ENCODE peak calls at places on chromosomes 5 and 9, in six cellular contexts. One of them, this sample, is unnamed. For H3K4me1, the result is how much of the 10 kb centered on the place peaks cover.

GRCh38 chr9:99905833-99906402 is 536 bp upstream of the STX17 start:
- DNase-seq in H1: no peak
- DNase-seq in K562: no peak
- DNase-seq in HCT116: no peak
- DNase-seq in stomach: peak
- DNase-seq in colonic mucosa: peak
- DNase-seq in this sample: no peak

GRCh38 chr9:35675732-35676392 is 2.1 kb downstream of the CA9 start:
- DNase-seq in H1: no peak
- DNase-seq in K562: no peak
- DNase-seq in HCT116: no peak
- DNase-seq in stomach: peak
- DNase-seq in colonic mucosa: peak
- DNase-seq in this sample: peak

GRCh38 chr5:102893942-102894341 is 138.8 kb downstream of the PAM start:
- DNase-seq in H1: no peak
- DNase-seq in K562: no peak
- DNase-seq in HCT116: no peak
- DNase-seq in stomach: no peak
- DNase-seq in colonic mucosa: no peak
- DNase-seq in this sample: no peak

GRCh38 chr9:70668751-70669150 is 254.3 kb upstream of the KLF9 start:
- DNase-seq in H1: no peak
- DNase-seq in K562: no peak
- DNase-seq in HCT116: no peak
- DNase-seq in stomach: no peak
- DNase-seq in colonic mucosa: no peak
- DNase-seq in this sample: no peak

GRCh38 chr9:70435948-70436347 is 21.5 kb upstream of the KLF9 start:
- DNase-seq in H1: no peak
- DNase-seq in K562: no peak
- DNase-seq in HCT116: no peak
- DNase-seq in stomach: no peak
- DNase-seq in colonic mucosa: no peak
- DNase-seq in this sample: no peak

GRCh38 chr5:124315746-124316415 is 430.6 kb downstream of the ZNF608 start:
- DNase-seq in H1: no peak
- DNase-seq in K562: no peak
- DNase-seq in HCT116: no peak
- DNase-seq in stomach: no peak
- DNase-seq in colonic mucosa: no peak
- DNase-seq in this sample: no peak

GRCh38 chr9:104686081-104686480 is 8.2 kb upstream of the OR13D1 start:
- DNase-seq in H1: no peak
- DNase-seq in K562: no peak
- DNase-seq in HCT116: no peak
- DNase-seq in stomach: no peak
- DNase-seq in colonic mucosa: no peak
- DNase-seq in this sample: no peak

GRCh38 chr5:51345106-51345505 is 38.1 kb upstream of the ISL1 start:
- DNase-seq in H1: no peak
- DNase-seq in K562: no peak
- DNase-seq in HCT116: peak
- DNase-seq in stomach: no peak
- DNase-seq in colonic mucosa: no peak
- DNase-seq in this sample: no peak

GRCh38 chr5:98999631-99000030 is 70.8 kb upstream of the CHD1 start:
- DNase-seq in H1: no peak
- DNase-seq in K562: no peak
- DNase-seq in HCT116: no peak
- DNase-seq in stomach: no peak
- DNase-seq in colonic mucosa: no peak
- DNase-seq in this sample: no peak

GRCh38 chr9:18297532-18297872 is 176.5 kb upstream of the ADAMTSL1 start:
- DNase-seq in H1: peak
- DNase-seq in K562: no peak
- DNase-seq in HCT116: no peak
- DNase-seq in stomach: no peak
- DNase-seq in colonic mucosa: no peak
- DNase-seq in this sample: peak

GRCh38 chr5:176540956-176541337 is 3.7 kb upstream of the RNF44 start:
- DNase-seq in H1: no peak
- DNase-seq in K562: no peak
- DNase-seq in HCT116: no peak
- DNase-seq in stomach: no peak
- DNase-seq in colonic mucosa: no peak
- DNase-seq in this sample: no peak

GRCh38 chr9:116340270-116340669 is 186.7 kb downstream of the PAPPA start:
- DNase-seq in H1: no peak
- DNase-seq in K562: no peak
- DNase-seq in HCT116: no peak
- DNase-seq in stomach: no peak
- DNase-seq in colonic mucosa: no peak
- DNase-seq in this sample: no peak

GRCh38 chr5:139662617-139663016 is 14.5 kb downstream of the CXXC5 start:
- DNase-seq in H1: no peak
- DNase-seq in K562: no peak
- DNase-seq in HCT116: no peak
- DNase-seq in stomach: no peak
- DNase-seq in colonic mucosa: no peak
- DNase-seq in this sample: no peak
- H3K4me1 ChIP-seq in H1: under half
- H3K4me1 ChIP-seq in K562: half or more
- H3K4me1 ChIP-seq in HCT116: half or more
- H3K4me1 ChIP-seq in stomach: half or more
- H3K4me1 ChIP-seq in colonic mucosa: under half
- H3K4me1 ChIP-seq in this sample: under half

GRCh38 chr5:178304761-178305645 is 72.4 kb upstream of the PHYKPL start:
- DNase-seq in H1: no peak
- DNase-seq in K562: no peak
- DNase-seq in HCT116: no peak
- DNase-seq in stomach: no peak
- DNase-seq in colonic mucosa: no peak
- DNase-seq in this sample: no peak
- H3K4me1 ChIP-seq in H1: under half
- H3K4me1 ChIP-seq in K562: under half
- H3K4me1 ChIP-seq in HCT116: under half
- H3K4me1 ChIP-seq in stomach: under half
- H3K4me1 ChIP-seq in colonic mucosa: under half
- H3K4me1 ChIP-seq in this sample: under half

DNA sequence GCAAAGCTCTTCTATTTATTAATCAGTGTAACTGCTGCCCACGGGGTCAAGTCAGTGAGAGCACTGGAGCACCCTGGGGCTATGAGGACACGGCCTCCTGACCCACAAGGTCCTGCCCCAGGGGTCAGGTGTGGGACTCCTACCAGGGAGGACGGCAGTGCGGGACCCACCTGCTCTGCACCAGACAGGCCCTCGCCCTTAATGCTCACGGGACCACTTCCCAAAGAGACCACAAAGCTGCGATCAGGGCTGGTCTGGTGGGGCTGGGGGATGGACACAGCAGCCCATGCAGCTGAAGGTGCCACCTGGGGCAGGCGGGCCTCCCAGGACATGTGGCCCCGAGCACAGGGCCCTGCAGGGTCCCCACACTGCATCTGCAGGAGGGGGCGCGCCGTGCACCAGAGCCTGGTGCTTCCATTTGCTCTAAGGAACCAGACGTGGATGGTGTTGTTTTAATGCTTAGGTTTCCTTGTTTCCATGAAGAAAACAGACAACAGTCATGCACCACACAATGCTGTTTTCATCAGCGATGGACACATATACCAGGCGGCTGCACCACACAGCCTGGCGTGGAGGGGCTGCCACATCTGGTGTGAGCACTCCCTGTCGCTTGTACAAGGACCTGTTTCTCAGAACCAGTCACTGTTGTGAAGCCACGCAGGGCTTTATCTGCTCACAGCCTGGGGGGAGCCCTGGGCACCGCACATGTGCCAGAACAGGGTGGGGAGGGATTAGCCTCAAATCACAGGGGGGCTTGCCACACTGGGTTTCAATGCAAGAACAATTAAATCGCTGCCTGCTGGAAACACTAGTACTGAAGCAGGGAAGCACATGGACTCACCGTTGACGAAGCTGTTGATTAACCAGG is 22.6 kb downstream of the CLPTM1L start:
- DNase-seq in H1: no peak
- DNase-seq in K562: no peak
- DNase-seq in HCT116: no peak
- DNase-seq in stomach: no peak
- DNase-seq in colonic mucosa: no peak
- DNase-seq in this sample: no peak
- H3K4me1 ChIP-seq in H1: under half
- H3K4me1 ChIP-seq in K562: under half
- H3K4me1 ChIP-seq in HCT116: under half
- H3K4me1 ChIP-seq in stomach: under half
- H3K4me1 ChIP-seq in colonic mucosa: under half
- H3K4me1 ChIP-seq in this sample: under half

GRCh38 chr5:14155730-14156129 is 12.6 kb downstream of the TRIO start:
- DNase-seq in H1: no peak
- DNase-seq in K562: no peak
- DNase-seq in HCT116: no peak
- DNase-seq in stomach: no peak
- DNase-seq in colonic mucosa: no peak
- DNase-seq in this sample: no peak
- H3K4me1 ChIP-seq in H1: under half
- H3K4me1 ChIP-seq in K562: under half
- H3K4me1 ChIP-seq in HCT116: half or more
- H3K4me1 ChIP-seq in stomach: half or more
- H3K4me1 ChIP-seq in colonic mucosa: under half
- H3K4me1 ChIP-seq in this sample: under half

DNA sequence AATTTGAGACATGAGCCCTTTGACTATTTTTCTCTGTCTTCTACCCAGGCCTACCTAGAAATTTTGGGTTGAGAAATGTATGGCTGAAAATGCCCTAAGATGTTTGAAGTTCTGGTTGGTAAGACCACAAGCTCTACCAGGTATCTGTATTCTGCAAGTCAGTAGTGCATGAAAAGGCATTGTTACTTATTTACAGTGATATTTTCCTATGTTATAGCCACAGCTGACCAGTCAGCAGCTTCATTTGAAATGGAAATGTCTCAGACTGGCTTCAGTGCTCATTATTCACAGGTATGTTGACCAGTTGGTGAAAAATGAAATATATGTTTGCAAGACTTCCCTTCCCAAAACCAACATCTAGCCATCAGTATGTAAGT is 91.9 kb upstream of the ITGA2 start:
- DNase-seq in H1: no peak
- DNase-seq in K562: no peak
- DNase-seq in HCT116: no peak
- DNase-seq in stomach: no peak
- DNase-seq in colonic mucosa: no peak
- DNase-seq in this sample: no peak
- H3K4me1 ChIP-seq in H1: under half
- H3K4me1 ChIP-seq in K562: under half
- H3K4me1 ChIP-seq in HCT116: under half
- H3K4me1 ChIP-seq in stomach: under half
- H3K4me1 ChIP-seq in colonic mucosa: under half
- H3K4me1 ChIP-seq in this sample: under half

GRCh38 chr9:19480345-19480744 is 71.5 kb downstream of the ACER2 start:
- DNase-seq in H1: no peak
- DNase-seq in K562: no peak
- DNase-seq in HCT116: no peak
- DNase-seq in stomach: no peak
- DNase-seq in colonic mucosa: no peak
- DNase-seq in this sample: no peak
- H3K4me1 ChIP-seq in H1: under half
- H3K4me1 ChIP-seq in K562: under half
- H3K4me1 ChIP-seq in HCT116: under half
- H3K4me1 ChIP-seq in stomach: under half
- H3K4me1 ChIP-seq in colonic mucosa: under half
- H3K4me1 ChIP-seq in this sample: under half

GRCh38 chr5:172170251-172170701 is 17.7 kb downstream of the STK10 start:
- DNase-seq in H1: no peak
- DNase-seq in K562: no peak
- DNase-seq in HCT116: no peak
- DNase-seq in stomach: no peak
- DNase-seq in colonic mucosa: no peak
- DNase-seq in this sample: no peak
- H3K4me1 ChIP-seq in H1: under half
- H3K4me1 ChIP-seq in K562: under half
- H3K4me1 ChIP-seq in HCT116: under half
- H3K4me1 ChIP-seq in stomach: half or more
- H3K4me1 ChIP-seq in colonic mucosa: under half
- H3K4me1 ChIP-seq in this sample: under half

GRCh38 chr5:95808013-95808685 is 14.4 kb downstream of the GLRX start:
- DNase-seq in H1: no peak
- DNase-seq in K562: no peak
- DNase-seq in HCT116: no peak
- DNase-seq in stomach: no peak
- DNase-seq in colonic mucosa: peak
- DNase-seq in this sample: no peak

GRCh38 chr5:95809414-95809960 is 13.0 kb downstream of the GLRX start:
- DNase-seq in H1: no peak
- DNase-seq in K562: no peak
- DNase-seq in HCT116: no peak
- DNase-seq in stomach: peak
- DNase-seq in colonic mucosa: no peak
- DNase-seq in this sample: no peak

GRCh38 chr5:95808686-95809413 is 13.7 kb downstream of the GLRX start:
- DNase-seq in H1: no peak
- DNase-seq in K562: no peak
- DNase-seq in HCT116: no peak
- DNase-seq in stomach: peak
- DNase-seq in colonic mucosa: peak
- DNase-seq in this sample: no peak

GRCh38 chr5:95812100-95812472 is 10.4 kb downstream of the GLRX start:
- DNase-seq in H1: no peak
- DNase-seq in K562: no peak
- DNase-seq in HCT116: no peak
- DNase-seq in stomach: no peak
- DNase-seq in colonic mucosa: no peak
- DNase-seq in this sample: no peak

DNA sequence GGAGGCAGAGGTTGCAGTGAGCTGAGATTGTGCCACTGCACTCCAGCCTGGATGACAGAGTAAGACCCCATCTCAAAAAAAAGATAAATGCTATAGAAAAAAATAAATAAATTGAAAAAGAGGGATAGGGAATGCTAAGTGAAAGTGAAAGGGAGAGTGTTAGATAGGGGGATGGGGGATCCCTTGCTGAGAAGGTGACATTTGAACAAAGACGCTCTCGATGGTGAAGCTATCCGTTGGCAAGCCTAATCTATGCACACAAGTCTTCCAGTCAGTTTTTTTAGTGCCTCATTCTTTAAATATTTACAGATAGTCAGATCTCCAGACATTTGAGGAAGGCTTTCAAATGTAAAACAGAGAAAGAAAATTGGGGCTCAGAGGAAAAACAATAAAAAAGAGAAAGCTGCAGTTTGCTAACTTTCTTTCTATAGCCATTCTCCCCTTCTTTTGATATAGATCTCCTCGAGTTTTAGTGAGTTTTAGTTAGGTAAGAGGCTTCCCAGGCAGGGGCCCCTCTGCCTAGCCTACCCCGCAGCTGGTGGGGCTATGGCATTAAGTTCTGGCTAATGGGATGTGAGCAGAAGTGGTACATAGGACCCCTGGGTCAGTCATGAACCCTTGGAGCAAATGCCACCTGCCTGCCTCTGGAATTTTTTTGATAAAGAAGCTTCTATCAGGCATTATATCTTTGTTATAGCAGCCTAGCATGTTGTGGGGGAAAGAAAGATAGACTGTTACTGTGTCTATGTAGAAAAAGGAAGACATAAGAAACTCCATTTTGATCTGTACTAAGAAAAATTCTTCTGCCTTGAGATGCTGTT is 12.0 kb downstream of the GLRX start:
- DNase-seq in H1: no peak
- DNase-seq in K562: no peak
- DNase-seq in HCT116: no peak
- DNase-seq in stomach: no peak
- DNase-seq in colonic mucosa: no peak
- DNase-seq in this sample: no peak
- H3K4me1 ChIP-seq in H1: under half
- H3K4me1 ChIP-seq in K562: under half
- H3K4me1 ChIP-seq in HCT116: under half
- H3K4me1 ChIP-seq in stomach: half or more
- H3K4me1 ChIP-seq in colonic mucosa: under half
- H3K4me1 ChIP-seq in this sample: under half

This sample was measured in NT2/D1.